ENCODE peak calls at places on chromosomes 3 and 15, in seven cellular contexts. M, R, U, Z, E, V and N are unnamed samples.

GRCh38 chr3:41317718-41318117 is 118.4 kb downstream of the CTNNB1 start:
- DNase-seq in M (no peak), U (peak; percentile 12), E (no peak), R (no peak), V (no peak), Z (no peak), N (peak; percentile 55)

GRCh38 chr3:151599103-151599672 is 134.5 kb upstream of the AADACL2 start:
- DNase-seq in U (no peak), R (no peak), V (no peak), Z (no peak), M (no peak), E (no peak), N (no peak)

GRCh38 chr3:35778201-35778600 is 138.9 kb downstream of the ARPP21 start:
- DNase-seq in U (no peak), E (no peak), M (no peak), R (no peak), V (no peak), Z (no peak), N (no peak)

GRCh38 chr3:107208100-107208499 is 169.1 kb upstream of the CCDC54 start:
- DNase-seq in Z (peak; percentile 54), R (no peak), M (peak; percentile 96), V (no peak), E (peak; percentile 28), U (no peak), N (peak; percentile 98)

GRCh38 chr3:39101022-39101689 is 6.3 kb downstream of the GORASP1 start:
- DNase-seq in V (peak; percentile 54), R (no peak), Z (peak; percentile 36), M (no peak), E (no peak), U (peak; percentile 58), N (no peak)

GRCh38 chr3:55185380-55185779 is 257.5 kb upstream of the LRTM1 start:
- DNase-seq in U (no peak), M (no peak), Z (no peak), V (no peak), E (no peak), R (no peak), N (no peak)

GRCh38 chr3:125003369-125003853 is 52.4 kb downstream of the HEG1 start:
- DNase-seq in R (no peak), M (no peak), Z (peak; percentile 67), V (no peak), U (no peak), E (peak; percentile 67), N (peak; percentile 51)

GRCh38 chr3:172607305-172608121 is 84.3 kb upstream of the TNFSF10 start:
- DNase-seq in Z (no peak), E (no peak), M (peak; percentile 82), R (no peak), V (no peak), U (peak; percentile 60), N (peak; percentile 93)

GRCh38 chr15:75696303-75696657 is 16.4 kb downstream of the CSPG4 start:
- DNase-seq in Z (no peak), E (no peak), M (no peak), R (no peak), V (no peak), U (no peak), N (no peak)

GRCh38 chr3:13714251-13714916 is 165.5 kb downstream of the FBLN2 start:
- DNase-seq in V (no peak), E (no peak), R (no peak), U (no peak), M (no peak), Z (peak; percentile 32), N (no peak)

GRCh38 chr3:113104746-113105479 is 106.4 kb upstream of the BOC start:
- DNase-seq in R (no peak), Z (no peak), E (no peak), M (no peak), U (no peak), V (no peak), N (no peak)

GRCh38 chr3:77190281-77190841 is 150.5 kb downstream of the ROBO2 start:
- DNase-seq in E (no peak), U (no peak), Z (no peak), R (no peak), M (no peak), V (no peak), N (no peak)

GRCh38 chr3:115052906-115053305 is 94.2 kb downstream of the ZBTB20 start:
- DNase-seq in E (no peak), V (no peak), R (no peak), U (no peak), Z (no peak), M (no peak), N (no peak)

GRCh38 chr3:189038773-189039720 is 132.7 kb upstream of the TPRG1 start:
- DNase-seq in M (no peak), R (no peak), Z (no peak), U (no peak), E (no peak), V (no peak), N (no peak)

GRCh38 chr3:112339609-112340008 is 6.7 kb downstream of the CD200 start:
- DNase-seq in V (no peak), Z (no peak), R (no peak), M (no peak), U (no peak), E (no peak), N (no peak)

GRCh38 chr3:178112134-178112533 is 424.1 kb upstream of the KCNMB2 start:
- DNase-seq in Z (no peak), E (no peak), V (no peak), M (no peak), R (no peak), U (no peak), N (no peak)

GRCh38 chr3:42165211-42165610 is 74.1 kb downstream of the TRAK1 start:
- DNase-seq in M (no peak), V (no peak), R (no peak), E (no peak), U (no peak), Z (no peak), N (no peak)

GRCh38 chr3:83971693-83972092 is 987.1 kb upstream of the CADM2 start:
- DNase-seq in Z (no peak), R (no peak), V (no peak), E (no peak), U (no peak), M (no peak), N (no peak)

GRCh38 chr3:9685216-9686049 is 18.2 kb upstream of the CPNE9 start:
- DNase-seq in R (no peak), M (no peak), Z (no peak), U (no peak), V (no peak), E (no peak), N (no peak)

GRCh38 chr3:125161607-125162219 is 50.8 kb downstream of the SLC12A8 start:
- DNase-seq in E (no peak), U (no peak), Z (no peak), V (no peak), M (no peak), R (no peak), N (no peak)

GRCh38 chr15:28955686-28956421 is 70.1 kb downstream of the APBA2 start:
- DNase-seq in V (no peak), E (no peak), M (peak; percentile 76), Z (no peak), U (no peak), R (no peak), N (peak; percentile 71)

GRCh38 chr3:136910697-136911096 is 47.1 kb upstream of the IL20RB start:
- DNase-seq in V (no peak), R (no peak), U (no peak), M (no peak), Z (no peak), E (no peak), N (no peak)

GRCh38 chr15:94972314-94972713 is 741.0 kb downstream of the MCTP2 start:
- DNase-seq in U (no peak), M (peak; percentile 6), E (no peak), R (no peak), V (no peak), Z (no peak), N (no peak)

GRCh38 chr15:99720533-99720932 is 12.7 kb downstream of the LYSMD4 start:
- DNase-seq in R (no peak), U (no peak), Z (no peak), E (no peak), V (no peak), M (no peak), N (no peak)

GRCh38 chr3:120280026-120280425 is 5.0 kb downstream of the GPR156 start:
- DNase-seq in Z (no peak), R (no peak), V (no peak), M (no peak), E (no peak), U (no peak), N (no peak)

GRCh38 chr3:95280711-95281352 is 1218.0 kb downstream of the NSUN3 start:
- DNase-seq in R (no peak), M (no peak), Z (no peak), E (no peak), U (no peak), V (no peak), N (no peak)

GRCh38 chr15:45611305-45611704 is 23.5 kb upstream of the SQOR start:
- DNase-seq in Z (no peak), E (no peak), U (peak; percentile 14), V (no peak), M (no peak), R (no peak), N (no peak)